ENCODE peak calls at places on chromosomes 1 and 21, in six cellular contexts. One of them, this sample, is unnamed.

GRCh38 chr21:35020902-35021301 is 28.2 kb downstream of the RUNX1 start:
- DNase-seq in GM20000: no peak
- DNase-seq in lower leg skin: no peak
- DNase-seq in esophagus squamous epithelium: no peak
- DNase-seq in Panc1: no peak
- DNase-seq in upper lobe of right lung: no peak
- DNase-seq in this sample: no peak

GRCh38 chr1:146012703-146013565 is 8.6 kb downstream of the HJV start:
- DNase-seq in GM20000: peak; percentile 73
- DNase-seq in lower leg skin: no peak
- DNase-seq in esophagus squamous epithelium: no peak
- DNase-seq in Panc1: peak; percentile 74
- DNase-seq in upper lobe of right lung: no peak
- DNase-seq in this sample: no peak

GRCh38 chr1:7810395-7810794 is 26.3 kb downstream of the PER3 start:
- DNase-seq in GM20000: no peak
- DNase-seq in lower leg skin: no peak
- DNase-seq in esophagus squamous epithelium: no peak
- DNase-seq in Panc1: peak; percentile 24
- DNase-seq in upper lobe of right lung: no peak
- DNase-seq in this sample: peak; percentile 64

GRCh38 chr1:70656371-70656770 is 245.3 kb downstream of the CTH start:
- DNase-seq in GM20000: no peak
- DNase-seq in lower leg skin: no peak
- DNase-seq in esophagus squamous epithelium: no peak
- DNase-seq in Panc1: no peak
- DNase-seq in upper lobe of right lung: no peak
- DNase-seq in this sample: no peak

GRCh38 chr1:116506132-116507004 is 64.5 kb downstream of the CD58 start:
- DNase-seq in GM20000: no peak
- DNase-seq in lower leg skin: no peak
- DNase-seq in esophagus squamous epithelium: no peak
- DNase-seq in Panc1: no peak
- DNase-seq in upper lobe of right lung: no peak
- DNase-seq in this sample: no peak

GRCh38 chr1:48084826-48085225 is 87.6 kb upstream of the TRABD2B start:
- DNase-seq in GM20000: no peak
- DNase-seq in lower leg skin: no peak
- DNase-seq in esophagus squamous epithelium: no peak
- DNase-seq in Panc1: no peak
- DNase-seq in upper lobe of right lung: no peak
- DNase-seq in this sample: no peak

GRCh38 chr1:19089524-19089923 is 120.5 kb downstream of the UBR4 start:
- DNase-seq in GM20000: no peak
- DNase-seq in lower leg skin: no peak
- DNase-seq in esophagus squamous epithelium: no peak
- DNase-seq in Panc1: no peak
- DNase-seq in upper lobe of right lung: no peak
- DNase-seq in this sample: no peak

GRCh38 chr1:179141592-179142244 is 59.8 kb downstream of the TOR3A start:
- DNase-seq in GM20000: peak; percentile 54
- DNase-seq in lower leg skin: no peak
- DNase-seq in esophagus squamous epithelium: no peak
- DNase-seq in Panc1: no peak
- DNase-seq in upper lobe of right lung: no peak
- DNase-seq in this sample: no peak

GRCh38 chr1:244231193-244231571 is 180.1 kb downstream of the ZBTB18 start:
- DNase-seq in GM20000: no peak
- DNase-seq in lower leg skin: no peak
- DNase-seq in esophagus squamous epithelium: no peak
- DNase-seq in Panc1: no peak
- DNase-seq in upper lobe of right lung: no peak
- DNase-seq in this sample: no peak

GRCh38 chr1:41108696-41109284 is 87.3 kb upstream of the SLFNL1 start:
- DNase-seq in GM20000: no peak
- DNase-seq in lower leg skin: no peak
- DNase-seq in esophagus squamous epithelium: no peak
- DNase-seq in Panc1: no peak
- DNase-seq in upper lobe of right lung: no peak
- DNase-seq in this sample: no peak

DNA sequence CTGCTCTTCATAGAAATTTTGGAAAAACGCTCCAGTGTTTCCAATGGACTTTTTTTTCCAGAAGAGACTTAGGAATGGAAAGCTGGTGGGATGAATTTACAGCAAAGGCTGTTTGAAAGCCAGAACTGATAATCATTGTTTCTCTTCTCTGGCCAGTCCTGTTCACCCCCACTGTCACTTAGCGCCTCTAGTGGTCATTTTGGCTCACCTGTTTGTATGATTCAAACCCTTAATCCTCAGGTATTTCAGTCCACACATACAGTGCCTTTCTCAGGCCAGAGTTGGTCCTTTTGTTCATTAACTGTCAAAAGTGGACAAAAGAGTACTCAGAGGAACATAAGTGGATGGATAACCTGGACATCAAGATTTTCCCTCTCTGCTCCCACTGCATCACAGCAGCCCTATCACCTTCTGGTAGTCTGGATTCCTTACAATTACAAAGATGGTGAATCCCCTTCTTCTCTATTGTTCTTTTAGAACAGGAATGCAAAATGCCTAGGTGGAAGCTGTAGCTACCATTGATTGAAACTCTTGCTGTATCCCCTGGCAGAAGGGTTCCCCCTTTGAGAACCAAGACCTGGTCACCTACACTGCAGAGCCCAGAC is 177.6 kb upstream of the OLFM3 start:
- DNase-seq in GM20000: peak; percentile 16
- DNase-seq in lower leg skin: no peak
- DNase-seq in esophagus squamous epithelium: no peak
- DNase-seq in Panc1: peak; percentile 7
- DNase-seq in upper lobe of right lung: no peak
- DNase-seq in this sample: no peak
- TF ChIP-seq CTCF in GM20000: peak; percentile 82
- TF ChIP-seq CTCF in lower leg skin: no peak
- TF ChIP-seq CTCF in esophagus squamous epithelium: no peak
- TF ChIP-seq CTCF in Panc1: peak; percentile 31
- TF ChIP-seq CTCF in upper lobe of right lung: peak; percentile 23
- TF ChIP-seq CTCF in this sample: peak; percentile 14

GRCh38 chr1:53725238-53725689 is 13.7 kb downstream of the GLIS1 start:
- DNase-seq in GM20000: no peak
- DNase-seq in lower leg skin: no peak
- DNase-seq in esophagus squamous epithelium: no peak
- DNase-seq in Panc1: no peak
- DNase-seq in upper lobe of right lung: no peak
- DNase-seq in this sample: no peak
- TF ChIP-seq CTCF in GM20000: no peak
- TF ChIP-seq CTCF in lower leg skin: no peak
- TF ChIP-seq CTCF in esophagus squamous epithelium: no peak
- TF ChIP-seq CTCF in Panc1: peak; percentile 46
- TF ChIP-seq CTCF in upper lobe of right lung: no peak
- TF ChIP-seq CTCF in this sample: no peak

GRCh38 chr1:235429143-235429542 is 61.9 kb downstream of the TBCE start:
- DNase-seq in GM20000: no peak
- DNase-seq in lower leg skin: no peak
- DNase-seq in esophagus squamous epithelium: no peak
- DNase-seq in Panc1: no peak
- DNase-seq in upper lobe of right lung: no peak
- DNase-seq in this sample: no peak

GRCh38 chr1:235434001-235434400 is 66.8 kb downstream of the TBCE start:
- DNase-seq in GM20000: no peak
- DNase-seq in lower leg skin: no peak
- DNase-seq in esophagus squamous epithelium: no peak
- DNase-seq in Panc1: no peak
- DNase-seq in upper lobe of right lung: no peak
- DNase-seq in this sample: no peak

GRCh38 chr1:235426680-235427079 is 59.5 kb downstream of the TBCE start:
- DNase-seq in GM20000: no peak
- DNase-seq in lower leg skin: no peak
- DNase-seq in esophagus squamous epithelium: no peak
- DNase-seq in Panc1: no peak
- DNase-seq in upper lobe of right lung: no peak
- DNase-seq in this sample: no peak

GRCh38 chr1:235426143-235426542 is 58.9 kb downstream of the TBCE start:
- DNase-seq in GM20000: no peak
- DNase-seq in lower leg skin: no peak
- DNase-seq in esophagus squamous epithelium: no peak
- DNase-seq in Panc1: no peak
- DNase-seq in upper lobe of right lung: no peak
- DNase-seq in this sample: no peak

GRCh38 chr1:235430991-235431390 is 63.8 kb downstream of the TBCE start:
- DNase-seq in GM20000: no peak
- DNase-seq in lower leg skin: no peak
- DNase-seq in esophagus squamous epithelium: no peak
- DNase-seq in Panc1: no peak
- DNase-seq in upper lobe of right lung: no peak
- DNase-seq in this sample: no peak
- TF ChIP-seq CTCF in GM20000: no peak
- TF ChIP-seq CTCF in lower leg skin: no peak
- TF ChIP-seq CTCF in esophagus squamous epithelium: no peak
- TF ChIP-seq CTCF in Panc1: no peak
- TF ChIP-seq CTCF in upper lobe of right lung: no peak
- TF ChIP-seq CTCF in this sample: no peak

GRCh38 chr1:27934818-27935549 is at the start of gene SMPDL3B:
- DNase-seq in GM20000: no peak
- DNase-seq in lower leg skin: no peak
- DNase-seq in esophagus squamous epithelium: no peak
- DNase-seq in Panc1: no peak
- DNase-seq in upper lobe of right lung: peak; percentile 88
- DNase-seq in this sample: no peak
- TF ChIP-seq CTCF in GM20000: no peak
- TF ChIP-seq CTCF in lower leg skin: no peak
- TF ChIP-seq CTCF in esophagus squamous epithelium: no peak
- TF ChIP-seq CTCF in Panc1: no peak
- TF ChIP-seq CTCF in upper lobe of right lung: peak; percentile 20
- TF ChIP-seq CTCF in this sample: no peak

GRCh38 chr1:43990271-43991199 is 864 bp upstream of the CCDC24 start:
- DNase-seq in GM20000: peak; percentile 34
- DNase-seq in lower leg skin: no peak
- DNase-seq in esophagus squamous epithelium: no peak
- DNase-seq in Panc1: no peak
- DNase-seq in upper lobe of right lung: no peak
- DNase-seq in this sample: no peak
- TF ChIP-seq CTCF in GM20000: no peak
- TF ChIP-seq CTCF in lower leg skin: no peak
- TF ChIP-seq CTCF in esophagus squamous epithelium: no peak
- TF ChIP-seq CTCF in Panc1: peak; percentile 49
- TF ChIP-seq CTCF in upper lobe of right lung: peak; percentile 11
- TF ChIP-seq CTCF in this sample: no peak